ENCODE peak calls at places on chromosomes 16 and 17, in six cellular contexts. J, F, C, P, O and B are unnamed samples.

GRCh38 chr17:75688209-75688771 is 21.2 kb downstream of the SAP30BP start:
- DNase-seq in J (no peak), C (peak; percentile 86), F (no peak), P (no peak), O (no peak), B (peak; percentile 69)

GRCh38 chr16:79261461-79261860 is 339.1 kb downstream of the MAF start:
- DNase-seq in P (no peak), J (peak; percentile 74), C (no peak), F (peak; percentile 69), O (no peak), B (no peak)

GRCh38 chr17:14827394-14827793 is 437.7 kb downstream of the PMP22 start:
- DNase-seq in O (no peak), P (no peak), F (no peak), C (no peak), J (no peak), B (no peak)

GRCh38 chr16:7344806-7345416 is 12.3 kb downstream of the RBFOX1 start:
- DNase-seq in C (no peak), O (no peak), J (no peak), F (no peak), P (no peak), B (no peak)

GRCh38 chr16:69581297-69581696 is 15.5 kb downstream of the NFAT5 start:
- DNase-seq in F (no peak), C (no peak), O (no peak), J (no peak), P (no peak), B (no peak)

GRCh38 chr17:4666296-4666695 is 24.8 kb upstream of the ALOX15 start:
- DNase-seq in O (no peak), C (no peak), J (no peak), P (no peak), F (no peak), B (no peak)

GRCh38 chr17:47694018-47694817 is at the start of gene TBKBP1:
- DNase-seq in P (no peak), J (peak; percentile 92), O (no peak), C (peak; percentile 57), F (no peak), B (no peak)

GRCh38 chr16:78503501-78504110 is 404.2 kb downstream of the WWOX start:
- DNase-seq in P (peak; percentile 16), O (peak; percentile 7), F (peak; percentile 69), C (peak; percentile 52), J (peak; percentile 76), B (no peak)

GRCh38 chr16:27432600-27432957 is 30.6 kb downstream of the IL21R start:
- DNase-seq in O (no peak), P (no peak), F (no peak), J (no peak), C (peak; percentile 89), B (peak; percentile 40)

GRCh38 chr16:55478827-55479559 is at the start of gene MMP2:
- DNase-seq in C (peak; percentile 86), J (peak; percentile 91), F (no peak), P (no peak), O (no peak), B (no peak)

GRCh38 chr16:87202346-87202745 is 114.8 kb downstream of the C16orf95 start:
- DNase-seq in O (no peak), C (peak; percentile 70), P (no peak), F (no peak), J (no peak), B (no peak)

GRCh38 chr17:16908282-16908681 is 63.6 kb downstream of the TNFRSF13B start:
- DNase-seq in C (no peak), O (no peak), F (no peak), P (no peak), J (no peak), B (no peak)

GRCh38 chr17:46154151-46154816 is 38.9 kb downstream of the KANSL1 start:
- DNase-seq in P (no peak), F (no peak), C (peak; percentile 56), J (no peak), O (no peak), B (no peak)

GRCh38 chr16:1258906-1259759 is 3.3 kb downstream of the TPSD1 start:
- DNase-seq in J (peak; percentile 45), P (no peak), F (no peak), C (no peak), O (no peak), B (peak; percentile 45)

GRCh38 chr17:50151041-50151936 is 812 bp upstream of the PPP1R9B start:
- DNase-seq in J (peak; percentile 96), P (peak; percentile 93), C (peak; percentile 96), F (peak; percentile 96), O (peak; percentile 85), B (peak; percentile 85)

GRCh38 chr16:51651061-51651466 is 500.0 kb upstream of the SALL1 start:
- DNase-seq in J (peak; percentile 30), F (no peak), P (no peak), C (no peak), O (no peak), B (no peak)

GRCh38 chr17:30429155-30429554 is 48.1 kb upstream of the GOSR1 start:
- DNase-seq in P (no peak), C (peak; percentile 84), J (no peak), O (no peak), F (no peak), B (no peak)

GRCh38 chr17:75457047-75457654 is 716 bp downstream of the TMEM94 start:
- DNase-seq in O (no peak), C (peak; percentile 73), J (peak; percentile 82), F (peak; percentile 47), P (no peak), B (no peak)

GRCh38 chr16:80467961-80468360 is 72.8 kb upstream of the DYNLRB2 start:
- DNase-seq in C (no peak), O (no peak), P (no peak), F (no peak), J (no peak), B (no peak)

GRCh38 chr16:1125471-1125870 is 27.4 kb upstream of the CACNA1H start:
- DNase-seq in J (no peak), P (no peak), F (no peak), O (peak; percentile 43), C (peak; percentile 77), B (peak; percentile 36)

GRCh38 chr16:87652386-87652785 is 50.1 kb downstream of the JPH3 start:
- DNase-seq in J (no peak), F (no peak), C (no peak), O (no peak), P (no peak), B (no peak)

GRCh38 chr17:39757931-39758873 is 20.5 kb downstream of the GRB7 start:
- DNase-seq in F (peak; percentile 90), P (peak; percentile 87), C (peak; percentile 12), J (no peak), O (no peak), B (no peak)

GRCh38 chr17:19876524-19877161 is 8.9 kb upstream of the ULK2 start:
- DNase-seq in J (no peak), O (no peak), F (no peak), C (no peak), P (no peak), B (no peak)

GRCh38 chr17:1153795-1154546 is 25.8 kb downstream of the ABR start:
- DNase-seq in C (peak; percentile 90), P (no peak), F (no peak), O (no peak), J (peak; percentile 87), B (no peak)

GRCh38 chr16:79047337-79047736 is 553.2 kb downstream of the MAF start:
- DNase-seq in C (no peak), O (no peak), P (peak; percentile 35), F (peak; percentile 65), J (peak; percentile 50), B (no peak)

DNA sequence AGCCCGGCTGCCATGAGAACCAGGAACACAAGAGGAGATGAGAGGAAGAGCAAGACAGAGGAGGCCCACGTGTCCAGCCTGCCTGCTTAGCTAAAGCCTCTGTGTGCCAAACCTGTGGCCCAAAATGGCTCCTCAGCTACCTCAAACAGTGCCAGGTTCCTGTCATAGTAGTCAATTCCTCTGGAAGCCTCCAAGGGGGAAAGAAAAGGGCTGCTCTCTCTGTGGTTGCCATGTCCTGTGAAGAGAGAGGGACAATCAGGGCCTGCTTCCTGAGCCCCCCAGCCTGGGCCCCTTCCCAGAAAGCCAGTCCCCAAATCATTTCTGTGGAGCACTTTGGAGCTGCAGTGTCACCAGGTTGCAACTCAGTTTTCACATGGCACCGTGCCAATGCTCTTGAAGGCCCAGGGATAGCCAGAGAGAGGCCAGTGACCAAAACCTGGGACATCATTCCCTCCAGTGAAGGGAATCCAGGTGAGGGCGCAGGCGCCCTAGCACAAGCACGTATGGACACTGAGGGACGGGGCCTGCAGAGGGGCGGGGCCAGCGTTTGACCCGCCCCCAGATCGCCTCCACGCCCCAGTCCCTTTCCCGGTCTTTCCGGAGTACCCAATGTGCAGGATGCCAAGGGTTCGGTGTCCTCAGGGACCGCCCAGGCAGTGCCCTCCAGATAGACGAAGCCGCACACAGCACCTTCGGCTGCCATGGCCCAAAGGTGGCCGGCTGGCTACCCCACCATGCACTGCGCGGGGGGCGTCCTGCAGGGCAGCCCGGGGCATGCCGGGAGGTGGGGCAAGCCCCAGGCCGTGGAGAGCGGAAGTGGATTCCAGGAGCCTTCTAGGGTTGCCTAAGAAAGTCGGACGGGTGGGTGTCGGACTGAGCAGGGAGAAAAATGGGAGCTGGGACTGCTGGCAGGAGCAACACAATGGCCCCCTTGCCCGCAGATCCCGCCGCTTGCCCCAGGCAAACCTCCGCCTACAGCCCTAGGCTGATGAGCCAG is 4.8 kb downstream of the SLC12A4 start:
- DNase-seq in F (no peak), O (no peak), C (peak; percentile 39), P (no peak), J (peak; percentile 75), B (no peak)
- H3K9me2 ChIP-seq in F (no peaks in the 10 kb centered on the region), O (no peaks in the 10 kb centered on the region), C (no peaks in the 10 kb centered on the region), P (no peaks in the 10 kb centered on the region), J (no peaks in the 10 kb centered on the region), B (no peaks in the 10 kb centered on the region)

GRCh38 chr17:41333098-41333497 is 17.5 kb downstream of the KRT33A start:
- DNase-seq in J (no peak), O (no peak), P (no peak), F (no peak), C (no peak), B (no peak)

GRCh38 chr17:41333836-41334235 is 16.8 kb downstream of the KRT33A start:
- DNase-seq in C (no peak), O (no peak), P (no peak), F (no peak), J (no peak), B (no peak)

GRCh38 chr17:41334899-41335298 is 15.7 kb downstream of the KRT33A start:
- DNase-seq in J (no peak), O (no peak), F (no peak), C (no peak), P (no peak), B (no peak)

GRCh38 chr17:41334385-41334784 is 16.2 kb downstream of the KRT33A start:
- DNase-seq in J (no peak), F (peak; percentile 57), P (no peak), O (no peak), C (no peak), B (no peak)

GRCh38 chr17:41335747-41336146 is 14.9 kb downstream of the KRT33A start:
- DNase-seq in J (no peak), O (no peak), C (no peak), P (no peak), F (no peak), B (no peak)
- H3K9me2 ChIP-seq in J (no peaks in the 10 kb centered on the region), O (no peaks in the 10 kb centered on the region), C (no peaks in the 10 kb centered on the region), P (no peaks in the 10 kb centered on the region), F (no peaks in the 10 kb centered on the region), B (no peaks in the 10 kb centered on the region)

GRCh38 chr16:12330977-12331376 is 354.4 kb downstream of the SNX29 start:
- DNase-seq in F (no peak), J (no peak), O (no peak), C (peak; percentile 29), P (no peak), B (no peak)
- H3K9me2 ChIP-seq in F (no peaks in the 10 kb centered on the region), J (no peaks in the 10 kb centered on the region), O (no peaks in the 10 kb centered on the region), C (no peaks in the 10 kb centered on the region), P (no peaks in the 10 kb centered on the region), B (no peaks in the 10 kb centered on the region)

GRCh38 chr16:86010680-86011141 is 111.7 kb downstream of the IRF8 start:
- DNase-seq in F (no peak), J (no peak), P (no peak), O (no peak), C (no peak), B (no peak)
- H3K9me2 ChIP-seq in F (no peaks in the 10 kb centered on the region), J (peaks cover 4% of the 10 kb centered on the region), P (no peaks in the 10 kb centered on the region), O (no peaks in the 10 kb centered on the region), C (no peaks in the 10 kb centered on the region), B (no peaks in the 10 kb centered on the region)